ENCODE peak calls at places on chromosomes 6 and 20, in ten cellular contexts. S, V, K, F, L, D, N, Z, C and W are unnamed samples.

GRCh38 chr20:19738936-19739335 is 19.1 kb upstream of the RIN2 start:
- DNase-seq in K (no peak), L (no peak), V (no peak), D (no peak), N (peak), C (no peak), F (no peak), S (no peak), Z (no peak), W (no peak)

GRCh38 chr6:136085370-136086115 is 164.6 kb downstream of the MTFR2 start:
- DNase-seq in L (no peak), K (no peak), Z (no peak), N (peak), F (no peak), D (no peak), C (no peak), V (no peak), S (no peak), W (no peak)

GRCh38 chr6:137808191-137808590 is 58.9 kb upstream of the TNFAIP3 start:
- DNase-seq in S (no peak), V (no peak), D (no peak), K (no peak), C (no peak), N (peak), F (no peak), Z (no peak), L (no peak), W (no peak)

GRCh38 chr6:34955447-34955846 is 66.4 kb downstream of the ANKS1A start:
- DNase-seq in Z (peak), L (no peak), D (no peak), V (no peak), K (no peak), S (no peak), N (no peak), F (no peak), C (no peak), W (no peak)

GRCh38 chr6:18503588-18504231 is 116.6 kb downstream of the RNF144B start:
- DNase-seq in N (peak), K (no peak), C (no peak), S (peak), D (peak), V (no peak), Z (peak), L (peak), F (peak), W (no peak)

GRCh38 chr6:151629791-151630190 is 136.0 kb downstream of the CCDC170 start:
- DNase-seq in L (no peak), D (no peak), Z (no peak), V (no peak), C (no peak), F (no peak), N (no peak), S (no peak), K (no peak), W (no peak)

GRCh38 chr20:717271-717670 is 41.7 kb upstream of the SCRT2 start:
- DNase-seq in N (no peak), Z (no peak), K (no peak), D (no peak), L (no peak), S (no peak), V (no peak), C (no peak), F (no peak), W (no peak)

GRCh38 chr20:23142162-23143050 is 56.3 kb upstream of the CD93 start:
- DNase-seq in F (no peak), D (no peak), V (no peak), Z (peak), S (no peak), C (no peak), K (no peak), N (peak), L (no peak), W (no peak)

GRCh38 chr6:90230547-90231240 is 65.9 kb downstream of the BACH2 start:
- DNase-seq in C (no peak), N (no peak), L (no peak), K (no peak), F (no peak), D (no peak), S (no peak), V (no peak), Z (peak), W (no peak)

GRCh38 chr20:63896136-63896890 is 1.4 kb downstream of the DNAJC5 start:
- DNase-seq in K (no peak), Z (peak), L (no peak), F (no peak), V (no peak), D (peak), C (no peak), N (peak), S (no peak), W (no peak)

GRCh38 chr6:4322846-4323309 is 187.5 kb upstream of the ECI2 start:
- DNase-seq in D (no peak), Z (no peak), L (no peak), F (no peak), V (no peak), N (peak), C (no peak), S (no peak), K (no peak), W (no peak)

GRCh38 chr6:3747100-3747737 is 4.3 kb downstream of the PXDC1 start:
- DNase-seq in C (no peak), D (no peak), Z (peak), L (no peak), N (no peak), S (no peak), F (no peak), K (no peak), V (no peak), W (no peak)

GRCh38 chr6:165726915-165727314 is 63.9 kb upstream of the PDE10A start:
- DNase-seq in D (no peak), C (no peak), N (no peak), K (no peak), F (no peak), V (no peak), S (no peak), Z (no peak), L (peak), W (no peak)

GRCh38 chr20:11912664-11913415 is 4.9 kb upstream of the BTBD3 start:
- DNase-seq in Z (no peak), K (no peak), D (no peak), C (no peak), V (no peak), L (no peak), S (no peak), N (no peak), F (no peak), W (no peak)

GRCh38 chr6:15620616-15621015 is 42.2 kb downstream of the DTNBP1 start:
- DNase-seq in F (no peak), N (no peak), V (no peak), S (no peak), D (no peak), C (no peak), K (no peak), Z (no peak), L (no peak), W (no peak)

GRCh38 chr6:125363010-125363359 is 61.2 kb upstream of the HDDC2 start:
- DNase-seq in F (no peak), Z (peak), C (no peak), N (peak), L (no peak), V (no peak), S (no peak), K (no peak), D (no peak), W (no peak)

GRCh38 chr6:46411798-46412197 is 79.5 kb downstream of the RCAN2 start:
- DNase-seq in D (no peak), S (no peak), C (no peak), V (no peak), N (no peak), K (no peak), Z (no peak), F (no peak), L (no peak), W (no peak)

GRCh38 chr6:139743629-139744028 is 369.2 kb upstream of the CITED2 start:
- DNase-seq in Z (peak), L (no peak), N (peak), C (peak), V (no peak), S (no peak), F (no peak), D (no peak), K (no peak), W (no peak)

GRCh38 chr20:51456511-51457280 is 85.8 kb downstream of the NFATC2 start:
- DNase-seq in D (peak), C (peak), L (peak), V (no peak), F (peak), N (peak), K (no peak), Z (peak), S (peak), W (no peak)

GRCh38 chr6:125050663-125051318 is 88.6 kb downstream of the RNF217 start:
- DNase-seq in C (no peak), V (no peak), L (no peak), S (no peak), K (no peak), N (no peak), F (no peak), D (no peak), Z (no peak), W (no peak)

GRCh38 chr6:144809120-144809519 is 524.0 kb downstream of the UTRN start:
- DNase-seq in S (no peak), V (no peak), Z (no peak), L (no peak), N (peak), F (no peak), K (no peak), D (no peak), C (no peak), W (no peak)

GRCh38 chr6:71138416-71138815 is 150.2 kb upstream of the OGFRL1 start:
- DNase-seq in V (no peak), N (peak), K (no peak), Z (no peak), C (no peak), L (no peak), D (no peak), S (no peak), F (no peak), W (no peak)

GRCh38 chr6:16781348-16782169 is 20.3 kb upstream of the ATXN1 start:
- DNase-seq in F (no peak), C (no peak), V (no peak), D (no peak), K (no peak), Z (no peak), N (no peak), L (no peak), S (no peak), W (no peak)

GRCh38 chr6:122995930-122996796 is at the start of gene CLVS2:
- DNase-seq in D (no peak), L (peak), N (peak), V (no peak), Z (no peak), S (peak), K (peak), F (no peak), C (no peak), W (no peak)

GRCh38 chr6:44043479-44044153 is 83.6 kb downstream of the MRPL14 start:
- DNase-seq in Z (no peak), N (peak), V (no peak), D (no peak), K (no peak), F (no peak), S (no peak), L (peak), C (no peak), W (no peak)